ENCODE peak calls at places on chromosome 1, in seven cellular contexts. One of them, this sample, is unnamed.
A peak's percentile ranks its signal among the peaks of the same experiment; 100 is the strongest.

GRCh38 chr1:77565321-77565720 is 117.1 kb downstream of the ZZZ3 start:
- DNase-seq in stomach: no peak
- DNase-seq in endothelial cell of umbilical vein: no peak
- DNase-seq in esophagus muscularis mucosa: no peak
- DNase-seq in H1: no peak
- DNase-seq in tibial nerve: no peak
- DNase-seq in HCT116: no peak
- DNase-seq in this sample: no peak

GRCh38 chr1:236904874-236905741 is 99.1 kb downstream of the MT1HL1 start:
- DNase-seq in stomach: no peak
- DNase-seq in endothelial cell of umbilical vein: peak; percentile 7
- DNase-seq in esophagus muscularis mucosa: no peak
- DNase-seq in H1: no peak
- DNase-seq in tibial nerve: no peak
- DNase-seq in HCT116: peak; percentile 70
- DNase-seq in this sample: no peak

GRCh38 chr1:170682159-170682558 is 18.2 kb downstream of the PRRX1 start:
- DNase-seq in stomach: no peak
- DNase-seq in endothelial cell of umbilical vein: no peak
- DNase-seq in esophagus muscularis mucosa: no peak
- DNase-seq in H1: no peak
- DNase-seq in tibial nerve: no peak
- DNase-seq in HCT116: no peak
- DNase-seq in this sample: no peak

GRCh38 chr1:53336146-53336545 is 8.3 kb upstream of the LRP8 start:
- DNase-seq in stomach: no peak
- DNase-seq in endothelial cell of umbilical vein: no peak
- DNase-seq in esophagus muscularis mucosa: peak; percentile 75
- DNase-seq in H1: no peak
- DNase-seq in tibial nerve: no peak
- DNase-seq in HCT116: no peak
- DNase-seq in this sample: no peak

GRCh38 chr1:113934006-113934405 is 4.9 kb downstream of the HIPK1 start:
- DNase-seq in stomach: no peak
- DNase-seq in endothelial cell of umbilical vein: no peak
- DNase-seq in esophagus muscularis mucosa: no peak
- DNase-seq in H1: no peak
- DNase-seq in tibial nerve: no peak
- DNase-seq in HCT116: no peak
- DNase-seq in this sample: no peak

GRCh38 chr1:187959062-187959461 is 1130.3 kb downstream of the PLA2G4A start:
- DNase-seq in stomach: no peak
- DNase-seq in endothelial cell of umbilical vein: no peak
- DNase-seq in esophagus muscularis mucosa: no peak
- DNase-seq in H1: no peak
- DNase-seq in tibial nerve: no peak
- DNase-seq in HCT116: no peak
- DNase-seq in this sample: no peak

GRCh38 chr1:78664763-78665162 is 15.1 kb downstream of the IFI44 start:
- DNase-seq in stomach: no peak
- DNase-seq in endothelial cell of umbilical vein: no peak
- DNase-seq in esophagus muscularis mucosa: no peak
- DNase-seq in H1: no peak
- DNase-seq in tibial nerve: no peak
- DNase-seq in HCT116: no peak
- DNase-seq in this sample: no peak

GRCh38 chr1:53326598-53327182 is 1.2 kb downstream of the LRP8 start:
- DNase-seq in stomach: no peak
- DNase-seq in endothelial cell of umbilical vein: peak; percentile 31
- DNase-seq in esophagus muscularis mucosa: no peak
- DNase-seq in H1: no peak
- DNase-seq in tibial nerve: no peak
- DNase-seq in HCT116: no peak
- DNase-seq in this sample: no peak

GRCh38 chr1:57422271-57423134 is 1.4 kb downstream of the DAB1 start:
- DNase-seq in stomach: no peak
- DNase-seq in endothelial cell of umbilical vein: no peak
- DNase-seq in esophagus muscularis mucosa: no peak
- DNase-seq in H1: peak; percentile 70
- DNase-seq in tibial nerve: no peak
- DNase-seq in HCT116: no peak
- DNase-seq in this sample: no peak

GRCh38 chr1:40799351-40799867 is 15.8 kb downstream of the KCNQ4 start:
- DNase-seq in stomach: peak; percentile 77
- DNase-seq in endothelial cell of umbilical vein: peak; percentile 16
- DNase-seq in esophagus muscularis mucosa: no peak
- DNase-seq in H1: no peak
- DNase-seq in tibial nerve: no peak
- DNase-seq in HCT116: no peak
- DNase-seq in this sample: no peak

GRCh38 chr1:27560271-27561125 is 43.4 kb downstream of the AHDC1 start:
- DNase-seq in stomach: no peak
- DNase-seq in endothelial cell of umbilical vein: no peak
- DNase-seq in esophagus muscularis mucosa: no peak
- DNase-seq in H1: no peak
- DNase-seq in tibial nerve: no peak
- DNase-seq in HCT116: no peak
- DNase-seq in this sample: no peak

GRCh38 chr1:160211010-160211790 is 6.0 kb downstream of the PEA15 start:
- DNase-seq in stomach: no peak
- DNase-seq in endothelial cell of umbilical vein: no peak
- DNase-seq in esophagus muscularis mucosa: no peak
- DNase-seq in H1: no peak
- DNase-seq in tibial nerve: no peak
- DNase-seq in HCT116: no peak
- DNase-seq in this sample: no peak

GRCh38 chr1:151574575-151575529 is 34.7 kb downstream of the TUFT1 start:
- DNase-seq in stomach: peak; percentile 57
- DNase-seq in endothelial cell of umbilical vein: peak; percentile 12
- DNase-seq in esophagus muscularis mucosa: no peak
- DNase-seq in H1: no peak
- DNase-seq in tibial nerve: no peak
- DNase-seq in HCT116: peak; percentile 51
- DNase-seq in this sample: no peak
- TF ChIP-seq POLR2A in stomach: no peak
- TF ChIP-seq POLR2A in endothelial cell of umbilical vein: no peak
- TF ChIP-seq POLR2A in esophagus muscularis mucosa: no peak
- TF ChIP-seq POLR2A in H1: no peak
- TF ChIP-seq POLR2A in tibial nerve: no peak
- TF ChIP-seq POLR2A in HCT116: no peak
- TF ChIP-seq POLR2A in this sample: no peak

GRCh38 chr1:222046684-222047083 is 304.8 kb upstream of the DUSP10 start:
- DNase-seq in stomach: no peak
- DNase-seq in endothelial cell of umbilical vein: no peak
- DNase-seq in esophagus muscularis mucosa: no peak
- DNase-seq in H1: no peak
- DNase-seq in tibial nerve: no peak
- DNase-seq in HCT116: no peak
- DNase-seq in this sample: no peak
- H3K27ac ChIP-seq in stomach: no peak overlapping the region
- H3K27ac ChIP-seq in endothelial cell of umbilical vein: no peak overlapping the region
- H3K27ac ChIP-seq in esophagus muscularis mucosa: no peak overlapping the region
- H3K27ac ChIP-seq in H1: no peak overlapping the region
- H3K27ac ChIP-seq in tibial nerve: no peak overlapping the region
- H3K27ac ChIP-seq in HCT116: no peak overlapping the region
- H3K27ac ChIP-seq in this sample: no peak overlapping the region

DNA sequence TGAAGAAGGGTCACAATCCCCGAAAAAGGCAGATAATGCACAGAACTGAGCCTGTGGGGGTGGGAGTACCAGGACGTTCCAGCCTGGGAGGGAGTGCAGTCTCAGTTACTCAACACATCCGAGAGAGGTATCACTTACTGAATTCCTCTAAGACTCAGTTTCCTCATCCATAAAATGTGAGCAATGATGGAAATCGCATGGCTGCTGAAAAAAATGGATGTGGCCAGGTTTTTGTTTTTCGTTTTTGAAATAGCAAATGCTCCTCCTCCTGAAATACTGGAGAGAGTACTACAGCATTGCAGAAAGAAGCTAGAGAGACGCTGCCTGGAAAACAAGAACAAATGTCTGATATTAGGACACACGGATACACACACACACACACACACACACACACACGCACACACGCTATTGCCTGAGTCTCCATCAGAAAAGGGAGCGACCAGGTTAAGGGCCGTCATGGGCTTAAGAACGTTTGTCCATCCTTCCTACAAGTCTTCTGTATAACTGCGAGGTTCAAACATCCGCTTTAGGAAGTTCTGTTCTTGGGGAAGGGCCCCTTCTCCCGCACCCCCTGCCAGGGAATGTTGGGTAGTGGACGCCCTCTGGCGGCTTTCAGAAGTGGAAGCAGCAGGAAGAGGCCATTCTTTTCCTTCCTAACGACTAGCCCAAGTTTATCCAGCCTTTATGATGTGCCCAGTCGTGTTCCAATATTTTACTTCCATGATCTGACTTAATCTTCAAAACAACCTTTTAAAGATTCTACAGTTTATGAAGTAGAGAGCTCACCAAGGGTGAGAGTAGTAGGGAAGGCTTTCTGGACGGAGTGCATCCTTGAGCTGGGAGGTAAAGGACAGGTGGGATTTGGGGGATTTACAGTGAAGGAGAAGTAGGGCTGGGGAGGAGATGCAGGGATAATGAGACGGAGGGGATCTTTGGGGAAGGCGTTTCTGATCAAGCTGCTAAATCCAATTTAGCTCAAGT is 699 bp upstream of the NES start:
- DNase-seq in stomach: peak; percentile 54
- DNase-seq in endothelial cell of umbilical vein: peak; percentile 83
- DNase-seq in esophagus muscularis mucosa: no peak
- DNase-seq in H1: peak; percentile 74
- DNase-seq in tibial nerve: no peak
- DNase-seq in HCT116: no peak
- DNase-seq in this sample: no peak
- H3K4me3 ChIP-seq in stomach: peak overlapping the region; percentile 46
- H3K4me3 ChIP-seq in endothelial cell of umbilical vein: peak overlapping the region; percentile 50
- H3K4me3 ChIP-seq in esophagus muscularis mucosa: peak overlapping the region; percentile 49
- H3K4me3 ChIP-seq in H1: peak overlapping the region; percentile 64
- H3K4me3 ChIP-seq in tibial nerve: peak overlapping the region; percentile 68
- H3K4me3 ChIP-seq in HCT116: peak overlapping the region; percentile 39
- H3K4me3 ChIP-seq in this sample: peak overlapping the region; percentile 44

GRCh38 chr1:111302374-111302773 is 11.7 kb downstream of the CHIA start:
- DNase-seq in stomach: no peak
- DNase-seq in endothelial cell of umbilical vein: no peak
- DNase-seq in esophagus muscularis mucosa: no peak
- DNase-seq in H1: no peak
- DNase-seq in tibial nerve: no peak
- DNase-seq in HCT116: no peak
- DNase-seq in this sample: no peak
- TF ChIP-seq POLR2A in stomach: no peak
- TF ChIP-seq POLR2A in endothelial cell of umbilical vein: no peak
- TF ChIP-seq POLR2A in esophagus muscularis mucosa: no peak
- TF ChIP-seq POLR2A in H1: no peak
- TF ChIP-seq POLR2A in tibial nerve: no peak
- TF ChIP-seq POLR2A in HCT116: no peak
- TF ChIP-seq POLR2A in this sample: no peak

GRCh38 chr1:50970927-50971582 is 1.0 kb downstream of the CDKN2C start:
- DNase-seq in stomach: no peak
- DNase-seq in endothelial cell of umbilical vein: peak; percentile 40
- DNase-seq in esophagus muscularis mucosa: no peak
- DNase-seq in H1: no peak
- DNase-seq in tibial nerve: no peak
- DNase-seq in HCT116: no peak
- DNase-seq in this sample: no peak

GRCh38 chr1:50971748-50972305 is 1.8 kb downstream of the CDKN2C start:
- DNase-seq in stomach: no peak
- DNase-seq in endothelial cell of umbilical vein: peak; percentile 17
- DNase-seq in esophagus muscularis mucosa: no peak
- DNase-seq in H1: no peak
- DNase-seq in tibial nerve: no peak
- DNase-seq in HCT116: no peak
- DNase-seq in this sample: no peak

GRCh38 chr1:50973255-50973654 is 3.2 kb downstream of the CDKN2C start:
- DNase-seq in stomach: no peak
- DNase-seq in endothelial cell of umbilical vein: no peak
- DNase-seq in esophagus muscularis mucosa: no peak
- DNase-seq in H1: no peak
- DNase-seq in tibial nerve: no peak
- DNase-seq in HCT116: no peak
- DNase-seq in this sample: no peak

GRCh38 chr1:50973875-50974617 is 4.0 kb downstream of the CDKN2C start:
- DNase-seq in stomach: no peak
- DNase-seq in endothelial cell of umbilical vein: no peak
- DNase-seq in esophagus muscularis mucosa: no peak
- DNase-seq in H1: peak; percentile 56
- DNase-seq in tibial nerve: no peak
- DNase-seq in HCT116: no peak
- DNase-seq in this sample: no peak

GRCh38 chr1:50972766-50973165 is 2.7 kb downstream of the CDKN2C start:
- DNase-seq in stomach: no peak
- DNase-seq in endothelial cell of umbilical vein: no peak
- DNase-seq in esophagus muscularis mucosa: no peak
- DNase-seq in H1: no peak
- DNase-seq in tibial nerve: no peak
- DNase-seq in HCT116: no peak
- DNase-seq in this sample: no peak
- H3K27ac ChIP-seq in stomach: no peak overlapping the region
- H3K27ac ChIP-seq in endothelial cell of umbilical vein: no peak overlapping the region
- H3K27ac ChIP-seq in esophagus muscularis mucosa: peak overlapping the region; percentile 95
- H3K27ac ChIP-seq in H1: no peak overlapping the region
- H3K27ac ChIP-seq in tibial nerve: peak overlapping the region; percentile 54
- H3K27ac ChIP-seq in HCT116: no peak overlapping the region
- H3K27ac ChIP-seq in this sample: no peak overlapping the region

This sample was measured in esophagus squamous epithelium.